ENCODE peak calls at places on chromosomes 1 and 21, in four cellular contexts. P is endodermal cell, A is fibroblast of lung, I is nephron progenitor cell. Y is an unnamed sample.
A peak's percentile ranks its signal among the peaks of the same experiment; 100 is the strongest.

GRCh38 chr1:224617410-224618361 is 1.6 kb downstream of the CNIH3 start:
- DNase-seq in P (peak; percentile 63), A (peak; percentile 38), I (peak; percentile 20), Y (no peak)

GRCh38 chr1:119686661-119687060 is 25.1 kb upstream of the PHGDH start:
- DNase-seq in P (no peak), A (no peak), I (no peak), Y (peak; percentile 96)

GRCh38 chr1:75522389-75522788 is 88.5 kb downstream of the SLC44A5 start:
- DNase-seq in P (peak; percentile 52), A (no peak), I (no peak), Y (no peak)

GRCh38 chr1:113879459-113880038 is 7.8 kb downstream of the BCL2L15 start:
- DNase-seq in P (no peak), A (peak; percentile 42), I (no peak), Y (no peak)

GRCh38 chr1:93180723-93181613 is at the start of gene CCDC18:
- DNase-seq in P (no peak), A (peak; percentile 28), I (no peak), Y (peak; percentile 73)

GRCh38 chr1:196877964-196878363 is 9.9 kb upstream of the CFHR4 start:
- DNase-seq in P (peak; percentile 92), A (peak; percentile 20), I (peak; percentile 56), Y (peak; percentile 24)

GRCh38 chr1:154808261-154808908 is 61.7 kb downstream of the KCNN3 start:
- DNase-seq in P (peak; percentile 73), A (no peak), I (no peak), Y (no peak)

GRCh38 chr1:85628791-85629531 is 48.4 kb downstream of the CCN1 start:
- DNase-seq in P (peak; percentile 80), A (peak; percentile 91), I (no peak), Y (peak; percentile 60)

GRCh38 chr1:6384962-6385672 is 8.4 kb downstream of the ACOT7 start:
- DNase-seq in P (no peak), A (peak; percentile 49), I (no peak), Y (peak; percentile 23)

GRCh38 chr1:3772027-3772714 is 378 bp upstream of the SMIM1 start:
- DNase-seq in P (peak; percentile 99), A (peak; percentile 72), I (peak; percentile 98), Y (peak; percentile 83)

GRCh38 chr1:3770047-3770765 is 2.3 kb upstream of the SMIM1 start:
- DNase-seq in P (peak; percentile 31), A (no peak), I (no peak), Y (no peak)

GRCh38 chr1:3768811-3769390 is 3.6 kb upstream of the SMIM1 start:
- DNase-seq in P (peak; percentile 28), A (no peak), I (no peak), Y (no peak)

GRCh38 chr1:3772715-3773571 is at the start of gene SMIM1:
- DNase-seq in P (peak; percentile 61), A (no peak), I (peak; percentile 24), Y (no peak)

DNA sequence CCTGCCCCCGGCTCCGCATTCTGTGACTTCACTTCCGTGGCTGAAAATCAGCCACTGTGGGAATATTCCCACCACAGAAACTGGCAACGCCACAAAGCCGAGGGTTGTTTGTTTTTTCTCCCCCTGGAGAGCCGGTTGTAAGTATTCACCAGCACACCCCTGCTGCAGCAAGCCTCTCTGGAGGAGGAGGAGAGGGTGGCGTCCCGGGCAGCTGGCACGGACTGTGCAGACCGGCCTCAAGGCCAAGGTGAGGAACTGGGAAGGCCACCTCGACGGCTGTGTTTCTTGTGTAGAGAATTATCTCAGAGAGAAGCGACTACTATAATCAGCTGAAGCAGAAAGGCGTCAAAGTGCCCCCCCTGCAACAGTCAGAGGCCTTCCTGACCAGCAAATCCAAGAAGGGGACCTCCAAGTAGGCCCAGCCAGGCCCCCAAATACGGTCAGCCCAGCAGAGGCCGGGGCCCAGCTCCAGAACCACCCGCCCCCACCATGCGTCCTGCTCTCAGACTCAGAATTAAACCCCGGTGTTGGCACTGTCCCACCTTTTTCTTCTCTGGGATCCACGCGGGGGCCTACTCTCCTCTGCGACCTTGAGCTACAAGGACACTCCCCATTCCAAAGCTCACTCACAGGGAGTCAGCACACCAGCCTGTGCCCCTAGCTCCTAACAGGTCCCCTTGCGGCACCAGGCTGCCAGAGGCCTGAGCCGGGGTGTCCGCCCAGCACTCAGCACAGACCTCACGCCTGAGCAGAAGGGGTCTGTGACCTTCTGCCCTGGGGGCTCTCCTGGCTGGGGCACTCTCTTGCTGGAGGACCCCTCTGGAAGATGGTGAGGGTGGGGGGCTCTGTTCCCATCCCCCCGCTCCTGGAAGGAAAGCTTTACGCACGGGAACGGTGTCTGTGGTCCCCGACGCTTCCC is 1.2 kb upstream of the SMIM1 start:
- DNase-seq in P (peak; percentile 70), A (no peak), I (peak; percentile 25), Y (no peak)
- TF ChIP-seq CTCF in P (no peak), A (no peak), I (no peak), Y (no peak)

GRCh38 chr1:237045278-237046016 is 3.5 kb downstream of the RYR2 start:
- DNase-seq in P (peak; percentile 54), A (no peak), I (no peak), Y (no peak)
- TF ChIP-seq CTCF in P (peak; percentile 50), A (no peak), I (no peak), Y (no peak)

DNA sequence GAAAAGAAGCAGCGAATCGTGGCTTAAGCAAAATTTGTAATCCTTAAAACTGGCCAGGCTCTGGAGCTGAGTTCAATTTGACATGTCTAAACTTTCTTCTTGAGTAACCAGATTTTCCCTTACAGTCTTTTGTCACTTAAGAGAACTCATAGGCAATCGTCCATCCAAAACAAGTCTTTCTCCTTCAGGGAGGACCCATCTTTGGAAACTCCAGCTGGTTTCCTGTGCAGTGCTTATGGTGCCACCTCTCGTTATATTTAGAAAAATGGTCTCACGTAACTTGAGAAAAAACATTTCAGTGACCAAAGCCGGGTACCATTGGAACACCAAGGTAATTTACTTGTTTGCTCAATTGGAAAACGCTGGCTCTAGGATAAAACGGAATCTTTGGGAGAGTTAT is 1.9 kb upstream of the PTTG1IP start:
- DNase-seq in P (no peak), A (peak; percentile 69), I (no peak), Y (peak; percentile 77)
- TF ChIP-seq CTCF in P (no peak), A (no peak), I (no peak), Y (peak; percentile 40)

DNA sequence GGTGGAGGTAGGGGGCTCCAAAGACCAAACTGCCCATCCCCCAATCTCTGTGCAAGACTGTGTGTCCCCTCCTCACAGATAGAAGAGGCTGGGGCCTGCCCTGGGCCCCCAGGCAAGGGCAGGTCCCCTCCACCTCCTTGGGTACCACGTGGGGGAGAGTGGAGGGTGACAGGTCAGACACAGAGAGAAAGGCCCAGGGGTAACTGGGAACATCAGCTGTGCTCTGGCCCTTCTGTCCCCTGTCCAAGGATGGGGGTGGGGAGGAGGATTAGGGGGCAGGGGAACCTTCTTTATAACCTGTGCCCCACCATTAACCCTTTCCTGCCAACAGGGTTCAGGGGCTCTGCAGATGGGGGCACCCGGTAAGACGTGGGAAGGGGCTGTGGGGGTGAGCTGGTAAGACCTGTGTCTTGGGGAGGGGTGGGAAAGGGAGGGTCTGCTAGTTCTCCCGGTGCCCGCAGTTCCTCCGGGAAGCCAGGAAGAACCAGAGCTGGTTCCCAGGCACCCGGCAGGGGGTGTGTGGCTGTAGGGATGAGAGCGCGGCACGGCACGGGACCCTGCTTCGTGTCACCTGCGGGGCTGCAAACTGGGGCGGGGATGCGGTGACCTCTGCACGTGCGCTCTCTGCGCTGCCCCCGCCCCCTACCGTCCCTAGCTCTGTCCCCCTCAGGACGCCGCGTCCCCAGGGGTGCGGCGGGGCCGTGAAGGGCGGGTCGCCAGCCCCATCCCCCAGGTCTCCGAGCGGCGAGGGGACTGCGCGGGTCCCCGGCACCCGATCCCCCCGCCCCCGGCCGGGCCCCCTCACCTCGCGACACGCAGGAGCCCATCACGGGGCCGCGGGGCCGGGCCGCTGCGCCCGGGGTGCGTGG is 601 bp downstream of the FAM131C start:
- DNase-seq in P (peak; percentile 79), A (no peak), I (peak; percentile 48), Y (peak; percentile 13)
- TF ChIP-seq CTCF in P (no peak), A (no peak), I (no peak), Y (peak; percentile 32)

DNA sequence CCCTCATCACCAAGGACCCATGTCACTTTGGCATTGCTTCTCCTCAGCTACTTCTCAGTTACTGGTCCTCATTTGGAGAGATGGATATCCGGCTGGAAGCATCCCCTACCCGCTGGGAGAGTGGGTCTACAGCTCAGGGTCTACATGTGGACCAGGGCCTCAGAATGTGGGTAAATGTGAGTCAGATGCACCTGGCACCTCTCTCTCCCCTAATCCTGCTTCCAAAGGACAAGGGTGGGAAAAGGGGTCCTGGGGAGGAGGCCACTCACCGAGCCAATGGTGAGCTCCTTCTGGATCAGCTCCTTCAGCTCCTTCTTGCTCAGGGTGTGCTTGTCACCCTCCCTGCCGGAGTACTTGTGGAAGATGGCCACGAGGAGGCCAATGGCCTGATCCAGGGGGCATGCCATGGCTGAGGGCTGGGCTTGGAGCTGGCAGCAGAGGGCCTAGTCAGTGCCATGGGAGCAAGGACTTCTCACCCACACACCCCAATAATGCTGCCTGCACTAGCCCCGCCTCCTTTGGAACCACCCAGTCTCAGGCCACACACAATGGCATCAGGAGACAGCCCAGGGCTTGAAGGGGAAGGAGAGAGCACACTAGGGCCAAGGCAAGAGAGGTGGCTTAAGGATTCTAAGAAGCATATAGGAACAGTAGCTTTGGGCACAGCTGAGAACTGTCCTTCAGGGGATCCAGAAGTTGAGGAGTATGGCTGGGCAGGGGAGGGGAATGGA is 693 bp downstream of the S100A6 start:
- DNase-seq in P (peak; percentile 47), A (peak; percentile 60), I (no peak), Y (peak; percentile 33)
- TF ChIP-seq CTCF in P (no peak), A (no peak), I (no peak), Y (peak; percentile 4)

GRCh38 chr21:26846036-26846931 is 1.1 kb upstream of the ADAMTS1 start:
- DNase-seq in P (peak; percentile 90), A (peak; percentile 86), I (peak; percentile 75), Y (peak; percentile 69)
- TF ChIP-seq CTCF in P (peak; percentile 32), A (peak; percentile 9), I (no peak), Y (peak; percentile 41)

GRCh38 chr1:201348211-201348566 is 29.3 kb downstream of the TNNT2 start:
- DNase-seq in P (peak; percentile 92), A (peak; percentile 60), I (peak; percentile 66), Y (peak; percentile 78)
- TF ChIP-seq CTCF in P (peak; percentile 82), A (peak; percentile 65), I (peak; percentile 64), Y (peak; percentile 82)

Y was measured in epithelial cell of esophagus.